ENCODE peak calls at places on chromosomes 13 and 19, in six cellular contexts. X, A, V, I, B and G are unnamed samples. For H3K9me3, the result is how much of the 10 kb centered on the place peaks cover.

GRCh38 chr13:46698015-46698414 is 98.9 kb downstream of the ESD start:
- DNase-seq in X (peak), A (no peak), V (no peak), I (peak), B (no peak), G (no peak)

GRCh38 chr19:38402967-38403674 is at the start of gene FAM98C:
- DNase-seq in X (peak), A (peak), V (peak), I (peak), B (peak), G (peak)

GRCh38 chr19:16168465-16169081 is 4.8 kb downstream of the CIB3 start:
- DNase-seq in X (no peak), A (peak), V (no peak), I (no peak), B (no peak), G (no peak)

GRCh38 chr19:40603071-40603718 is 2.0 kb downstream of the LTBP4 start:
- DNase-seq in X (no peak), A (peak), V (no peak), I (no peak), B (no peak), G (no peak)

GRCh38 chr19:32896516-32897214 is 27.1 kb upstream of the SLC7A9 start:
- DNase-seq in X (no peak), A (peak), V (no peak), I (no peak), B (no peak), G (no peak)

GRCh38 chr19:49835562-49835961 is 15.4 kb upstream of the PTOV1 start:
- DNase-seq in X (no peak), A (no peak), V (no peak), I (no peak), B (no peak), G (no peak)

GRCh38 chr19:12766051-12766521 is 9.3 kb downstream of the HOOK2 start:
- DNase-seq in X (peak), A (peak), V (no peak), I (peak), B (peak), G (no peak)

GRCh38 chr19:32363175-32363574 is 17.8 kb downstream of the ZNF507 start:
- DNase-seq in X (peak), A (no peak), V (no peak), I (no peak), B (no peak), G (no peak)

GRCh38 chr13:87884874-87885273 is 213.7 kb downstream of the SLITRK5 start:
- DNase-seq in X (no peak), A (peak), V (no peak), I (no peak), B (no peak), G (no peak)

GRCh38 chr19:55070755-55071502 is 4.7 kb upstream of the EPS8L1 start:
- DNase-seq in X (peak), A (peak), V (peak), I (no peak), B (peak), G (no peak)

GRCh38 chr13:26442541-26442940 is 114.9 kb upstream of the WASF3 start:
- DNase-seq in X (no peak), A (peak), V (no peak), I (no peak), B (no peak), G (no peak)

GRCh38 chr19:15025237-15025636 is 24.0 kb upstream of the CASP14 start:
- DNase-seq in X (peak), A (no peak), V (no peak), I (no peak), B (no peak), G (no peak)

GRCh38 chr19:54456423-54457373 is 6.9 kb downstream of the LENG9 start:
- DNase-seq in X (no peak), A (no peak), V (no peak), I (peak), B (no peak), G (no peak)

GRCh38 chr13:71787461-71787860 is 79.5 kb downstream of the DACH1 start:
- DNase-seq in X (no peak), A (no peak), V (no peak), I (no peak), B (no peak), G (no peak)

GRCh38 chr19:41967056-41967783 is 8.1 kb upstream of the RABAC1 start:
- DNase-seq in X (no peak), A (no peak), V (no peak), I (no peak), B (no peak), G (no peak)

GRCh38 chr13:23730251-23730650 is 158.9 kb downstream of the MIPEP start:
- DNase-seq in X (no peak), A (no peak), V (no peak), I (no peak), B (no peak), G (no peak)

GRCh38 chr13:24148414-24149305 is 11.9 kb upstream of the SPATA13 start:
- DNase-seq in X (peak), A (peak), V (peak), I (no peak), B (peak), G (no peak)

GRCh38 chr19:39498262-39499081 is at the start of gene DLL3:
- DNase-seq in X (no peak), A (no peak), V (no peak), I (no peak), B (no peak), G (no peak)

GRCh38 chr13:19864339-19865309 is 1.2 kb upstream of the ZMYM5 start:
- DNase-seq in X (peak), A (peak), V (no peak), I (peak), B (peak), G (peak)

GRCh38 chr19:17332360-17332676 is 2.3 kb downstream of the ANO8 start:
- DNase-seq in X (no peak), A (no peak), V (no peak), I (no peak), B (no peak), G (no peak)

GRCh38 chr19:2607712-2608601 is 94.5 kb downstream of the GNG7 start:
- DNase-seq in X (no peak), A (no peak), V (no peak), I (no peak), B (peak), G (peak)

GRCh38 chr19:2345794-2346663 is 14.0 kb upstream of the TMPRSS9 start:
- DNase-seq in X (peak), A (no peak), V (no peak), I (peak), B (peak), G (no peak)

GRCh38 chr19:48686103-48686502 is 9.7 kb upstream of the FUT2 start:
- DNase-seq in X (no peak), A (no peak), V (no peak), I (no peak), B (no peak), G (no peak)

GRCh38 chr19:21148681-21149080 is 6.8 kb downstream of the ZNF431 start:
- DNase-seq in X (no peak), A (no peak), V (no peak), I (no peak), B (no peak), G (no peak)
- H3K9me3 ChIP-seq in X (under half), A (under half), V (under half), I (under half), B (under half), G (under half)

GRCh38 chr19:57537953-57538547 is 10.9 kb downstream of the ZNF549 start:
- DNase-seq in X (no peak), A (no peak), V (no peak), I (no peak), B (no peak), G (no peak)
- H3K9me3 ChIP-seq in X (under half), A (half or more), V (under half), I (under half), B (under half), G (half or more)

GRCh38 chr19:29528946-29529645 is 3.3 kb downstream of the VSTM2B start:
- DNase-seq in X (no peak), A (no peak), V (no peak), I (no peak), B (peak), G (no peak)

GRCh38 chr19:29532097-29532496 is 6.3 kb downstream of the VSTM2B start:
- DNase-seq in X (no peak), A (no peak), V (no peak), I (no peak), B (no peak), G (no peak)

GRCh38 chr19:29529646-29530548 is 4.1 kb downstream of the VSTM2B start:
- DNase-seq in X (no peak), A (no peak), V (no peak), I (no peak), B (peak), G (no peak)

GRCh38 chr19:29531458-29532025 is 5.7 kb downstream of the VSTM2B start:
- DNase-seq in X (no peak), A (no peak), V (no peak), I (no peak), B (peak), G (no peak)

GRCh38 chr19:29530549-29531457 is 5.0 kb downstream of the VSTM2B start:
- DNase-seq in X (no peak), A (no peak), V (no peak), I (no peak), B (peak), G (no peak)
- H3K9me3 ChIP-seq in X (under half), A (under half), V (under half), I (under half), B (under half), G (under half)

DNA sequence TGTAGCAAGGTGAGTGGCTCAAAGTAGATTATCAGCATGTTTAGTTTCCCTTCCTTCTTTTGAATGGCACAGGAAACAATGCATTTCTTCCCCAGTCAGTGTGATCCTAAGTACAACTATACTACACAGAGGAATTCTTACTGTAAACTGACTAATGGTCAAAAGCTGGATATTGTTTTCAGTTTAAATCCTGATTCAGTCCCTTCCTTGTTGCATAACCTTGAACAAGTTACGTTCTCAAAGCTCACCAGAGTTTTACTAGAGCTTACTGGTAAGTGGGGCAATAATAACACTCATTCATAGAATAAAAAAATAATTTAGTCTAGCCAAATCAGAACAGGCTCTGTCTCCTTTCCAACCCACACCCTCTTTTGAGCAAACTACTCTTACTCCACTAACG is 180.1 kb downstream of the POSTN start:
- DNase-seq in X (no peak), A (no peak), V (no peak), I (no peak), B (no peak), G (no peak)
- H3K9me3 ChIP-seq in X (under half), A (under half), V (under half), I (under half), B (under half), G (under half)